ENCODE peak calls at places on chromosomes 7 and 10, in eight cellular contexts. One of them, this sample, is unnamed.

GRCh38 chr10:82762641-82763040 is 887.6 kb downstream of the NRG3 start:
- DNase-seq in body of pancreas: no peak
- DNase-seq in sigmoid colon: no peak
- DNase-seq in HFF-Myc: no peak
- DNase-seq in lung: no peak
- DNase-seq in AG09309: no peak
- DNase-seq in spleen: no peak
- DNase-seq in H9: no peak
- DNase-seq in this sample: no peak

GRCh38 chr10:12712284-12712983 is 289.1 kb downstream of the CCDC3 start:
- DNase-seq in AG09309: no peak
- DNase-seq in body of pancreas: no peak
- DNase-seq in lung: no peak
- DNase-seq in spleen: no peak
- DNase-seq in sigmoid colon: no peak
- DNase-seq in HFF-Myc: no peak
- DNase-seq in H9: no peak
- DNase-seq in this sample: no peak

GRCh38 chr10:132904814-132905649 is 37.3 kb downstream of the CFAP46 start:
- DNase-seq in HFF-Myc: no peak
- DNase-seq in lung: no peak
- DNase-seq in sigmoid colon: peak
- DNase-seq in body of pancreas: peak
- DNase-seq in AG09309: no peak
- DNase-seq in spleen: peak
- DNase-seq in H9: no peak
- DNase-seq in this sample: no peak

GRCh38 chr7:43926193-43927043 is at the start of gene UBE2D4:
- DNase-seq in H9: peak
- DNase-seq in HFF-Myc: no peak
- DNase-seq in sigmoid colon: peak
- DNase-seq in lung: peak
- DNase-seq in AG09309: no peak
- DNase-seq in spleen: peak
- DNase-seq in body of pancreas: peak
- DNase-seq in this sample: peak

GRCh38 chr10:132590094-132590751 is 52.6 kb downstream of the INPP5A start:
- DNase-seq in lung: no peak
- DNase-seq in HFF-Myc: no peak
- DNase-seq in body of pancreas: no peak
- DNase-seq in AG09309: no peak
- DNase-seq in H9: no peak
- DNase-seq in sigmoid colon: peak
- DNase-seq in spleen: no peak
- DNase-seq in this sample: no peak

GRCh38 chr7:155205368-155206285 is 92.1 kb upstream of the INSIG1 start:
- DNase-seq in AG09309: peak
- DNase-seq in body of pancreas: peak
- DNase-seq in lung: peak
- DNase-seq in sigmoid colon: peak
- DNase-seq in spleen: peak
- DNase-seq in HFF-Myc: peak
- DNase-seq in H9: peak
- DNase-seq in this sample: peak

GRCh38 chr7:108845960-108846359 is 276.3 kb downstream of the DNAJB9 start:
- DNase-seq in sigmoid colon: no peak
- DNase-seq in spleen: no peak
- DNase-seq in body of pancreas: no peak
- DNase-seq in lung: no peak
- DNase-seq in HFF-Myc: no peak
- DNase-seq in H9: no peak
- DNase-seq in AG09309: no peak
- DNase-seq in this sample: no peak

GRCh38 chr10:76874151-76874550 is 763.5 kb downstream of the KCNMA1 start:
- DNase-seq in spleen: no peak
- DNase-seq in HFF-Myc: no peak
- DNase-seq in sigmoid colon: peak
- DNase-seq in AG09309: no peak
- DNase-seq in H9: no peak
- DNase-seq in body of pancreas: no peak
- DNase-seq in lung: no peak
- DNase-seq in this sample: no peak

GRCh38 chr10:114504769-114505579 is 100.7 kb upstream of the AFAP1L2 start:
- DNase-seq in H9: no peak
- DNase-seq in HFF-Myc: peak
- DNase-seq in sigmoid colon: peak
- DNase-seq in AG09309: peak
- DNase-seq in lung: peak
- DNase-seq in body of pancreas: peak
- DNase-seq in spleen: no peak
- DNase-seq in this sample: no peak

GRCh38 chr10:50576995-50577394 is 46.8 kb downstream of the SGMS1 start:
- DNase-seq in HFF-Myc: no peak
- DNase-seq in H9: no peak
- DNase-seq in sigmoid colon: no peak
- DNase-seq in spleen: no peak
- DNase-seq in lung: no peak
- DNase-seq in body of pancreas: no peak
- DNase-seq in AG09309: no peak
- DNase-seq in this sample: no peak

GRCh38 chr7:127486654-127487053 is 94.1 kb upstream of the ZNF800 start:
- DNase-seq in body of pancreas: no peak
- DNase-seq in AG09309: no peak
- DNase-seq in spleen: no peak
- DNase-seq in sigmoid colon: no peak
- DNase-seq in lung: no peak
- DNase-seq in H9: peak
- DNase-seq in HFF-Myc: no peak
- DNase-seq in this sample: no peak
- TF ChIP-seq CTCF in body of pancreas: no peak
- TF ChIP-seq CTCF in AG09309: peak
- TF ChIP-seq CTCF in spleen: no peak
- TF ChIP-seq CTCF in sigmoid colon: no peak
- TF ChIP-seq CTCF in lung: no peak
- TF ChIP-seq CTCF in H9: peak
- TF ChIP-seq CTCF in HFF-Myc: no peak
- TF ChIP-seq CTCF in this sample: no peak

GRCh38 chr10:117324367-117324766 is 50.9 kb downstream of the PDZD8 start:
- DNase-seq in body of pancreas: no peak
- DNase-seq in sigmoid colon: no peak
- DNase-seq in H9: no peak
- DNase-seq in lung: no peak
- DNase-seq in spleen: no peak
- DNase-seq in AG09309: no peak
- DNase-seq in HFF-Myc: no peak
- DNase-seq in this sample: no peak

GRCh38 chr10:117313641-117314040 is 61.6 kb downstream of the PDZD8 start:
- DNase-seq in HFF-Myc: no peak
- DNase-seq in AG09309: no peak
- DNase-seq in H9: no peak
- DNase-seq in spleen: no peak
- DNase-seq in lung: no peak
- DNase-seq in sigmoid colon: no peak
- DNase-seq in body of pancreas: no peak
- DNase-seq in this sample: no peak

GRCh38 chr10:117320050-117320665 is 55.1 kb downstream of the PDZD8 start:
- DNase-seq in HFF-Myc: no peak
- DNase-seq in H9: no peak
- DNase-seq in lung: no peak
- DNase-seq in sigmoid colon: no peak
- DNase-seq in AG09309: no peak
- DNase-seq in spleen: no peak
- DNase-seq in body of pancreas: no peak
- DNase-seq in this sample: peak

GRCh38 chr10:117322258-117322657 is 53.0 kb downstream of the PDZD8 start:
- DNase-seq in body of pancreas: no peak
- DNase-seq in AG09309: no peak
- DNase-seq in H9: no peak
- DNase-seq in sigmoid colon: no peak
- DNase-seq in spleen: no peak
- DNase-seq in HFF-Myc: no peak
- DNase-seq in lung: no peak
- DNase-seq in this sample: no peak

GRCh38 chr10:117318909-117319308 is 56.3 kb downstream of the PDZD8 start:
- DNase-seq in spleen: no peak
- DNase-seq in sigmoid colon: no peak
- DNase-seq in HFF-Myc: no peak
- DNase-seq in H9: no peak
- DNase-seq in body of pancreas: no peak
- DNase-seq in lung: no peak
- DNase-seq in AG09309: no peak
- DNase-seq in this sample: no peak
- TF ChIP-seq CTCF in spleen: peak
- TF ChIP-seq CTCF in sigmoid colon: no peak
- TF ChIP-seq CTCF in HFF-Myc: no peak
- TF ChIP-seq CTCF in H9: peak
- TF ChIP-seq CTCF in body of pancreas: peak
- TF ChIP-seq CTCF in lung: no peak
- TF ChIP-seq CTCF in AG09309: peak
- TF ChIP-seq CTCF in this sample: no peak

GRCh38 chr7:38021892-38022291 is 101.5 kb downstream of the EPDR1 start:
- DNase-seq in H9: no peak
- DNase-seq in body of pancreas: no peak
- DNase-seq in AG09309: no peak
- DNase-seq in sigmoid colon: no peak
- DNase-seq in HFF-Myc: no peak
- DNase-seq in lung: no peak
- DNase-seq in spleen: no peak
- DNase-seq in this sample: no peak
- TF ChIP-seq CTCF in H9: no peak
- TF ChIP-seq CTCF in body of pancreas: no peak
- TF ChIP-seq CTCF in AG09309: no peak
- TF ChIP-seq CTCF in sigmoid colon: no peak
- TF ChIP-seq CTCF in HFF-Myc: no peak
- TF ChIP-seq CTCF in lung: no peak
- TF ChIP-seq CTCF in spleen: no peak
- TF ChIP-seq CTCF in this sample: no peak

GRCh38 chr7:24576171-24577052 is 3.2 kb downstream of the PALS2 start:
- DNase-seq in body of pancreas: peak
- DNase-seq in spleen: no peak
- DNase-seq in lung: no peak
- DNase-seq in HFF-Myc: peak
- DNase-seq in AG09309: peak
- DNase-seq in H9: peak
- DNase-seq in sigmoid colon: no peak
- DNase-seq in this sample: peak
- TF ChIP-seq CTCF in body of pancreas: peak
- TF ChIP-seq CTCF in spleen: peak
- TF ChIP-seq CTCF in lung: peak
- TF ChIP-seq CTCF in HFF-Myc: peak
- TF ChIP-seq CTCF in AG09309: peak
- TF ChIP-seq CTCF in H9: peak
- TF ChIP-seq CTCF in sigmoid colon: peak
- TF ChIP-seq CTCF in this sample: peak

This sample was measured in GM10248.